ENCODE peak calls at places on chromosomes 7 and 10, in nine cellular contexts. I, Z, V, J, B, C, P, M and X are unnamed samples.

GRCh38 chr10:61682323-61682722 is 19.6 kb downstream of the CABCOCO1 start:
- DNase-seq in I (no peak), Z (no peak), V (no peak), J (no peak), B (no peak), C (no peak), P (no peak), M (no peak), X (no peak)

GRCh38 chr10:51327432-51327831 is 253.1 kb downstream of the PRKG1 start:
- DNase-seq in I (no peak), Z (no peak), V (no peak), J (no peak), B (no peak), C (no peak), P (no peak), M (no peak), X (no peak)

GRCh38 chr7:94059747-94060146 is 55.6 kb upstream of the BET1 start:
- DNase-seq in I (peak), Z (no peak), V (no peak), J (no peak), B (no peak), C (no peak), P (no peak), M (no peak), X (peak)

GRCh38 chr10:43448742-43449141 is 11.8 kb downstream of the ZNF487 start:
- DNase-seq in I (no peak), Z (no peak), V (no peak), J (no peak), B (no peak), C (no peak), P (no peak), M (no peak), X (no peak)

GRCh38 chr7:50209461-50210161 is 94.9 kb upstream of the IKZF1 start:
- DNase-seq in I (no peak), Z (no peak), V (no peak), J (no peak), B (no peak), C (peak), P (no peak), M (no peak), X (no peak)

GRCh38 chr10:75080554-75080953 is 30.9 kb upstream of the SAMD8 start:
- DNase-seq in I (no peak), Z (no peak), V (no peak), J (no peak), B (no peak), C (no peak), P (no peak), M (no peak), X (no peak)

GRCh38 chr10:91251430-91252056 is 31.1 kb downstream of the PCGF5 start:
- DNase-seq in I (peak), Z (peak), V (peak), J (peak), B (no peak), C (peak), P (peak), M (peak), X (peak)

GRCh38 chr7:64774204-64774842 is 19.9 kb upstream of the ZNF138 start:
- DNase-seq in I (no peak), Z (no peak), V (no peak), J (no peak), B (no peak), C (no peak), P (no peak), M (no peak), X (no peak)

GRCh38 chr7:142927085-142927745 is 6.3 kb downstream of the TRPV5 start:
- DNase-seq in I (no peak), Z (no peak), V (no peak), J (no peak), B (no peak), C (no peak), P (no peak), M (peak), X (no peak)